ENCODE peak calls at places on chromosomes 6 and 20, in five cellular contexts. One of them, this sample, is unnamed.

GRCh38 chr20:16476032-16476431 is 97.2 kb downstream of the KIF16B start:
- DNase-seq in H1: no peak
- DNase-seq in trophoblast cell: no peak
- DNase-seq in mesenchymal stem cell: peak
- DNase-seq in neuronal stem cell: peak
- DNase-seq in this sample: no peak

GRCh38 chr6:107589934-107590333 is 100.0 kb downstream of the SOBP start:
- DNase-seq in mesenchymal stem cell: no peak
- DNase-seq in H1: no peak
- DNase-seq in trophoblast cell: no peak
- DNase-seq in neuronal stem cell: no peak
- DNase-seq in this sample: no peak

GRCh38 chr6:144266091-144266649 is 19.0 kb upstream of the UTRN start:
- DNase-seq in trophoblast cell: peak
- DNase-seq in neuronal stem cell: peak
- DNase-seq in mesenchymal stem cell: peak
- DNase-seq in H1: no peak
- DNase-seq in this sample: peak

GRCh38 chr20:59837623-59838394 is 95.6 kb downstream of the SYCP2 start:
- DNase-seq in mesenchymal stem cell: no peak
- DNase-seq in H1: no peak
- DNase-seq in trophoblast cell: no peak
- DNase-seq in neuronal stem cell: no peak
- DNase-seq in this sample: no peak

GRCh38 chr6:72425003-72425681 is 196.7 kb upstream of the KCNQ5 start:
- DNase-seq in H1: no peak
- DNase-seq in mesenchymal stem cell: peak
- DNase-seq in trophoblast cell: no peak
- DNase-seq in neuronal stem cell: no peak
- DNase-seq in this sample: no peak

GRCh38 chr6:34953084-34954025 is 64.3 kb downstream of the ANKS1A start:
- DNase-seq in mesenchymal stem cell: peak
- DNase-seq in H1: no peak
- DNase-seq in trophoblast cell: no peak
- DNase-seq in neuronal stem cell: no peak
- DNase-seq in this sample: no peak

GRCh38 chr6:44858998-44859397 is 469.1 kb upstream of the RUNX2 start:
- DNase-seq in mesenchymal stem cell: no peak
- DNase-seq in trophoblast cell: no peak
- DNase-seq in neuronal stem cell: no peak
- DNase-seq in H1: no peak
- DNase-seq in this sample: no peak

GRCh38 chr6:14074723-14075503 is 42.7 kb upstream of the CD83 start:
- DNase-seq in neuronal stem cell: no peak
- DNase-seq in trophoblast cell: no peak
- DNase-seq in H1: no peak
- DNase-seq in mesenchymal stem cell: peak
- DNase-seq in this sample: no peak

GRCh38 chr20:32539817-32540675 is 45.1 kb downstream of the NOL4L start:
- DNase-seq in mesenchymal stem cell: no peak
- DNase-seq in H1: no peak
- DNase-seq in trophoblast cell: no peak
- DNase-seq in neuronal stem cell: no peak
- DNase-seq in this sample: no peak

GRCh38 chr6:37109714-37110454 is 60.1 kb upstream of the PIM1 start:
- DNase-seq in neuronal stem cell: no peak
- DNase-seq in mesenchymal stem cell: peak
- DNase-seq in H1: no peak
- DNase-seq in trophoblast cell: no peak
- DNase-seq in this sample: no peak

GRCh38 chr20:53003420-53003819 is 31.3 kb downstream of the TSHZ2 start:
- DNase-seq in trophoblast cell: no peak
- DNase-seq in neuronal stem cell: peak
- DNase-seq in H1: no peak
- DNase-seq in mesenchymal stem cell: no peak
- DNase-seq in this sample: no peak

DNA sequence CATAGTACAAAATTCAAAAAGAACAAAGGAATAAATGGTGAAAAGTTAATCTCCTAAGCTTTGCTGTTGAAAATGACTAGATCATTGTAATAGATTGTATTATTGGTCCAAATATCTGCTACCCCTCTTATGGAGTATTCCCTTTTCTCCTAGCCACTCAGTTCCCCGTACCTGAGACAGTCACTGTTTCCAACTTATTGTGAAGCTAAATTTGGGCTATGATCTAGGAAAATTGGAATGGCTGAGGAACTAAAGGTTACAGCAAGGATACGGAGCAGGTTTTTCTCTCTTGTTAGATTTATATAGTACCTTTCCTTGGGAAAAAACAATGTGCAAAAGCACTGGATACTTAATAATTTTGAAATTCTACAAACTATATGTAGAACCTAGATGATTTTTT is 17.3 kb downstream of the DHX35 start:
- DNase-seq in mesenchymal stem cell: no peak
- DNase-seq in H1: no peak
- DNase-seq in neuronal stem cell: no peak
- DNase-seq in trophoblast cell: no peak
- DNase-seq in this sample: no peak
- H2BK12ac ChIP-seq in mesenchymal stem cell: no peak
- H2BK12ac ChIP-seq in H1: no peak
- H2BK12ac ChIP-seq in neuronal stem cell: no peak
- H2BK12ac ChIP-seq in trophoblast cell: no peak
- H2BK12ac ChIP-seq in this sample: no peak

GRCh38 chr20:47468290-47469050 is 33.2 kb upstream of the NCOA3 start:
- DNase-seq in trophoblast cell: no peak
- DNase-seq in H1: no peak
- DNase-seq in mesenchymal stem cell: no peak
- DNase-seq in neuronal stem cell: no peak
- DNase-seq in this sample: no peak

GRCh38 chr20:47466193-47466592 is 35.5 kb upstream of the NCOA3 start:
- DNase-seq in H1: no peak
- DNase-seq in trophoblast cell: no peak
- DNase-seq in mesenchymal stem cell: no peak
- DNase-seq in neuronal stem cell: no peak
- DNase-seq in this sample: no peak

GRCh38 chr20:47464380-47465101 is 37.1 kb upstream of the NCOA3 start:
- DNase-seq in mesenchymal stem cell: peak
- DNase-seq in H1: no peak
- DNase-seq in neuronal stem cell: no peak
- DNase-seq in trophoblast cell: peak
- DNase-seq in this sample: no peak

GRCh38 chr20:47466704-47467459 is 34.8 kb upstream of the NCOA3 start:
- DNase-seq in H1: no peak
- DNase-seq in trophoblast cell: peak
- DNase-seq in mesenchymal stem cell: no peak
- DNase-seq in neuronal stem cell: no peak
- DNase-seq in this sample: no peak

DNA sequence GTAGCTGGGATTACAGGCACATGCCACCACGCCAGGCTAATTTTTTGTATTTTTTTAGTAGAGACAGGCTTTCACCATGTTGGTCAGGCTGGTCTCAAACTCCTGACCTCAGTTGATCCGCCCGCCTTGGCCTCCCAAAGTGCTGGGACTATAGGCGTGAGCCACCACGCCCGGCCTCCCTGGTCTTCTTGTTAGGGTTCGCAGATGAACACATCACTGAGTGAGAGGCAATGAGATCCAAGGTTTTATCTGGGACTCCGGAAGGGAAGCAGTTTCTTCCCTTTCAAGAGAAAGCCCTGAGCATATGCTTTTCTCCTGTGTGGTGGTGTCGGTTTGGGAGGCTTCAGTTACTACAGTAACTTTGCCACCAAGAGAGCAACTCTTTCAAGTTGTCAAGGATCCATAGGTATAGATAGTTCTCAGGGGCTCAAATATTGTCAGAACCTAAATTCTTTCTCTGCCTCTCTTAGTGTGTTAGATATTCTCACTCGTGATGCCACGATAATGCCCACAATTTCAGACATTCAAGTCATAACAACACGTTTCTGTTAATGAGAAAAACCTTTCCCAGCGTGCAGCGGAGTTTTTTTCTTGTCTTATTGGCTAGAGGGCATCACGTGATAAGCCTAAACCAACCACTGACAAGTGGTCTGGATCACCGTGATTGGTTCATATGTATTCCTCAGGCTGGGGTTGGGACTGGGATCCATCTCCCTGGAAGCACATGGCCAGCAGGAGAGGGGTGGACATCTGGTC is 36.2 kb upstream of the NCOA3 start:
- DNase-seq in H1: no peak
- DNase-seq in neuronal stem cell: no peak
- DNase-seq in trophoblast cell: no peak
- DNase-seq in mesenchymal stem cell: no peak
- DNase-seq in this sample: no peak
- H2BK12ac ChIP-seq in H1: no peak
- H2BK12ac ChIP-seq in neuronal stem cell: no peak
- H2BK12ac ChIP-seq in trophoblast cell: peak
- H2BK12ac ChIP-seq in mesenchymal stem cell: peak
- H2BK12ac ChIP-seq in this sample: no peak

DNA sequence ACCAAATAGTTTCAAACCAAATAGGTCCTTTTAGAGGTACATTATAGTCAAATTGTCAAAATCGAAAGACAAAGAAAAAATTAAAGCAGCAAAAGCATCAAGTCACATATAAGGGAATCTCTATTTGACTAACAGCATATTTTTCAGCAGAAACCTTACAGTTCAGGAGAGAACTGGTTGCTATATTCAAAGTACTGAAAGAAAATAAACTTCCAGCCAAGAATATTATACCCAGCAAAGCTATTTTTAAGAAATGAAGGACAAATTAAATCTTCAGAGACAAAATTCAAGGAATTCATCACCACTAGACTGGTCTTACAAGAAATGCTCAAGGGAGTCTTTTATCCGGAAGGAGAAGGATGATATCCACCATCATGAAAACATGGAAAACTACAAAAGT is 16.0 kb downstream of the WDR27 start:
- DNase-seq in trophoblast cell: no peak
- DNase-seq in H1: no peak
- DNase-seq in mesenchymal stem cell: no peak
- DNase-seq in neuronal stem cell: no peak
- DNase-seq in this sample: no peak
- H2BK12ac ChIP-seq in trophoblast cell: no peak
- H2BK12ac ChIP-seq in H1: no peak
- H2BK12ac ChIP-seq in mesenchymal stem cell: no peak
- H2BK12ac ChIP-seq in neuronal stem cell: no peak
- H2BK12ac ChIP-seq in this sample: no peak

GRCh38 chr20:24253321-24253720 is 216.1 kb upstream of the SYNDIG1 start:
- DNase-seq in neuronal stem cell: no peak
- DNase-seq in trophoblast cell: no peak
- DNase-seq in H1: no peak
- DNase-seq in mesenchymal stem cell: no peak
- DNase-seq in this sample: no peak

GRCh38 chr20:24256307-24256706 is 213.1 kb upstream of the SYNDIG1 start:
- DNase-seq in neuronal stem cell: no peak
- DNase-seq in mesenchymal stem cell: no peak
- DNase-seq in H1: no peak
- DNase-seq in trophoblast cell: no peak
- DNase-seq in this sample: no peak

GRCh38 chr20:24254480-24254879 is 214.9 kb upstream of the SYNDIG1 start:
- DNase-seq in mesenchymal stem cell: no peak
- DNase-seq in neuronal stem cell: no peak
- DNase-seq in trophoblast cell: no peak
- DNase-seq in H1: no peak
- DNase-seq in this sample: no peak

GRCh38 chr20:24257171-24257570 is 212.3 kb upstream of the SYNDIG1 start:
- DNase-seq in H1: no peak
- DNase-seq in mesenchymal stem cell: no peak
- DNase-seq in trophoblast cell: no peak
- DNase-seq in neuronal stem cell: no peak
- DNase-seq in this sample: no peak
- H2BK12ac ChIP-seq in H1: no peak
- H2BK12ac ChIP-seq in mesenchymal stem cell: no peak
- H2BK12ac ChIP-seq in trophoblast cell: no peak
- H2BK12ac ChIP-seq in neuronal stem cell: no peak
- H2BK12ac ChIP-seq in this sample: no peak

GRCh38 chr6:25137497-25137896 is 141.7 kb upstream of the CARMIL1 start:
- DNase-seq in neuronal stem cell: no peak
- DNase-seq in mesenchymal stem cell: no peak
- DNase-seq in trophoblast cell: no peak
- DNase-seq in H1: no peak
- DNase-seq in this sample: no peak
- H2BK12ac ChIP-seq in neuronal stem cell: no peak
- H2BK12ac ChIP-seq in mesenchymal stem cell: peak
- H2BK12ac ChIP-seq in trophoblast cell: no peak
- H2BK12ac ChIP-seq in H1: no peak
- H2BK12ac ChIP-seq in this sample: no peak

DNA sequence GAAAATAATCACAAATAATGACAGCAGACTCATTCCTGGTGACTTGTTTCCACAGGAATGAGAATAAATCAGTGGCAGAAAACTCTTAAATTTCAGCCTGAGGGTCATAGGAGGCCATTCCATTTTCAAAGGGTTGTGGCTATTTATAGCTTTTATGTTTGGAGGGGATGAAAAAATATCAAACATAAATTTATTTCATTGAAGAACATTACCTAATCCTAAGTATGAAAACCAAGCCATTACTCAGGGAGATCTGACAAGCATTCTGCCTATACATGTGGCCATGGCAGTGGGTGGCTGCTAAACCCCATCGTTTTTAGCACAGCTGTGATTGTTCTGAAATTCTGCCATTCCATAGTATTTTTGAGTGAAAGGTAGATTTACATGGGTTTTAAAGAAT is 173.7 kb upstream of the CNR1 start:
- DNase-seq in neuronal stem cell: no peak
- DNase-seq in trophoblast cell: no peak
- DNase-seq in H1: no peak
- DNase-seq in mesenchymal stem cell: no peak
- DNase-seq in this sample: no peak
- H2BK12ac ChIP-seq in neuronal stem cell: no peak
- H2BK12ac ChIP-seq in trophoblast cell: no peak
- H2BK12ac ChIP-seq in H1: no peak
- H2BK12ac ChIP-seq in mesenchymal stem cell: no peak
- H2BK12ac ChIP-seq in this sample: no peak